ENCODE peak calls at places on chromosomes 16 and 17, in four cellular contexts. One of them, this sample, is unnamed.

GRCh38 chr16:24208710-24209109 is 47.4 kb upstream of the CACNG3 start:
- DNase-seq in IMR-90: no peak
- DNase-seq in H1: no peak
- DNase-seq in H9: peak
- DNase-seq in this sample: peak

GRCh38 chr16:66364117-66364958 is 2.2 kb upstream of the CDH5 start:
- DNase-seq in H1: no peak
- DNase-seq in H9: no peak
- DNase-seq in IMR-90: no peak
- DNase-seq in this sample: peak

GRCh38 chr16:87254271-87254670 is 62.9 kb downstream of the C16orf95 start:
- DNase-seq in H9: no peak
- DNase-seq in IMR-90: no peak
- DNase-seq in H1: no peak
- DNase-seq in this sample: no peak

GRCh38 chr17:17269926-17270773 is 10.9 kb downstream of the COPS3 start:
- DNase-seq in IMR-90: no peak
- DNase-seq in H1: no peak
- DNase-seq in H9: peak
- DNase-seq in this sample: peak

GRCh38 chr16:79648846-79649245 is 48.3 kb upstream of the MAF start:
- DNase-seq in H1: no peak
- DNase-seq in IMR-90: no peak
- DNase-seq in H9: no peak
- DNase-seq in this sample: no peak

GRCh38 chr16:49855822-49856740 is at the start of gene ZNF423:
- DNase-seq in H1: no peak
- DNase-seq in IMR-90: no peak
- DNase-seq in H9: no peak
- DNase-seq in this sample: peak

GRCh38 chr16:3175157-3176153 is 12.5 kb upstream of the OR1F1 start:
- DNase-seq in H1: no peak
- DNase-seq in H9: peak
- DNase-seq in IMR-90: peak
- DNase-seq in this sample: peak

GRCh38 chr17:36945959-36946725 is 2.6 kb upstream of the AATF start:
- DNase-seq in H9: peak
- DNase-seq in H1: no peak
- DNase-seq in IMR-90: no peak
- DNase-seq in this sample: peak

GRCh38 chr16:16120382-16121184 is 102.7 kb downstream of the ABCC6 start:
- DNase-seq in H1: no peak
- DNase-seq in H9: no peak
- DNase-seq in IMR-90: peak
- DNase-seq in this sample: no peak

GRCh38 chr16:30430428-30430970 is 669 bp upstream of the DCTPP1 start:
- DNase-seq in H1: no peak
- DNase-seq in IMR-90: no peak
- DNase-seq in H9: no peak
- DNase-seq in this sample: no peak

GRCh38 chr17:10621397-10621796 is 35.7 kb downstream of the MYH3 start:
- DNase-seq in IMR-90: no peak
- DNase-seq in H9: no peak
- DNase-seq in H1: no peak
- DNase-seq in this sample: no peak

GRCh38 chr16:67393111-67393789 is at the start of gene TPPP3:
- DNase-seq in IMR-90: peak
- DNase-seq in H1: no peak
- DNase-seq in H9: peak
- DNase-seq in this sample: peak

GRCh38 chr17:13074026-13074425 is 56.2 kb upstream of the ELAC2 start:
- DNase-seq in IMR-90: peak
- DNase-seq in H1: no peak
- DNase-seq in H9: no peak
- DNase-seq in this sample: no peak

GRCh38 chr16:52068447-52069074 is 478.4 kb downstream of the TOX3 start:
- DNase-seq in H1: peak
- DNase-seq in H9: peak
- DNase-seq in IMR-90: peak
- DNase-seq in this sample: peak

GRCh38 chr16:67063008-67063407 is 34.1 kb downstream of the CBFB start:
- DNase-seq in H9: no peak
- DNase-seq in H1: no peak
- DNase-seq in IMR-90: no peak
- DNase-seq in this sample: no peak

GRCh38 chr16:50482271-50482670 is 65.9 kb upstream of the NKD1 start:
- DNase-seq in H9: no peak
- DNase-seq in IMR-90: no peak
- DNase-seq in H1: no peak
- DNase-seq in this sample: no peak

GRCh38 chr17:80720624-80721577 is 176.3 kb downstream of the RPTOR start:
- DNase-seq in H9: no peak
- DNase-seq in IMR-90: peak
- DNase-seq in H1: no peak
- DNase-seq in this sample: peak

GRCh38 chr16:54152362-54153239 is 134.0 kb downstream of the IRX3 start:
- DNase-seq in IMR-90: no peak
- DNase-seq in H9: no peak
- DNase-seq in H1: no peak
- DNase-seq in this sample: peak

GRCh38 chr16:13983625-13984024 is 63.7 kb downstream of the ERCC4 start:
- DNase-seq in H9: no peak
- DNase-seq in H1: no peak
- DNase-seq in IMR-90: no peak
- DNase-seq in this sample: no peak

GRCh38 chr16:58022601-58023371 is 2.8 kb upstream of the MMP15 start:
- DNase-seq in IMR-90: peak
- DNase-seq in H1: no peak
- DNase-seq in H9: no peak
- DNase-seq in this sample: peak

GRCh38 chr17:56096026-56096807 is 57.1 kb upstream of the ANKFN1 start:
- DNase-seq in IMR-90: peak
- DNase-seq in H1: no peak
- DNase-seq in H9: no peak
- DNase-seq in this sample: no peak

GRCh38 chr17:39270923-39271322 is 45.2 kb upstream of the STAC2 start:
- DNase-seq in IMR-90: peak
- DNase-seq in H1: no peak
- DNase-seq in H9: no peak
- DNase-seq in this sample: peak

GRCh38 chr17:61132524-61133025 is 267.1 kb upstream of the TBX2 start:
- DNase-seq in H1: no peak
- DNase-seq in IMR-90: no peak
- DNase-seq in H9: no peak
- DNase-seq in this sample: no peak

GRCh38 chr17:37179893-37180292 is 195.9 kb upstream of the C17orf78 start:
- DNase-seq in H9: no peak
- DNase-seq in IMR-90: peak
- DNase-seq in H1: no peak
- DNase-seq in this sample: peak

GRCh38 chr16:54336805-54337204 is 50.2 kb upstream of the IRX3 start:
- DNase-seq in H1: no peak
- DNase-seq in H9: no peak
- DNase-seq in IMR-90: no peak
- DNase-seq in this sample: no peak

GRCh38 chr16:50396770-50397525 is 28.2 kb upstream of the BRD7 start:
- DNase-seq in IMR-90: peak
- DNase-seq in H1: no peak
- DNase-seq in H9: no peak
- DNase-seq in this sample: peak

GRCh38 chr17:76631821-76632565 is 11.6 kb downstream of the ST6GALNAC1 start:
- DNase-seq in H1: no peak
- DNase-seq in IMR-90: peak
- DNase-seq in H9: no peak
- DNase-seq in this sample: no peak

GRCh38 chr16:28821874-28822519 is 802 bp upstream of the ATXN2L start:
- DNase-seq in IMR-90: no peak
- DNase-seq in H1: no peak
- DNase-seq in H9: no peak
- DNase-seq in this sample: peak
- H3K23ac ChIP-seq in IMR-90: peak
- H3K23ac ChIP-seq in H1: no peak
- H3K23ac ChIP-seq in H9: no peak
- H3K23ac ChIP-seq in this sample: no peak

DNA sequence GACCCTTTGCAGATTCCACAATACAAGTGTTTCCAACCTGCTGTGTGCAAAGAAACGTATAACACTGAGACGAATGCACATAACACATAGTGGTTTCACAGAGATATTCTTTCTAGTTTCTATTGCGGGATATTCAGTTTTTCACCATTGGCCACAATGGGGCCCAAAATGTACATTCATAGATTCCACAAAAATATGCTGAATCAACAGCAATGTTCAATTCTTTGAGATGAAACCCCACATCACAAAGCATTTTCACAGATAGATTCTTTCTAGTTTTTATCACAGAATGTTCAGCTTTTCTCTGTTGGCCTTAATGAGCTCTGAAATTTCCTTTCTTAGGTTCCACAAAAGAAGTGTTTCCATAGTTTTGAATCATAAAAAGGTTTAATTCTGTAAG is 2472.3 kb downstream of the TP53TG3F start:
- DNase-seq in H1: no peak
- DNase-seq in IMR-90: no peak
- DNase-seq in H9: no peak
- DNase-seq in this sample: no peak
- H3K56ac ChIP-seq in H1: no peak
- H3K56ac ChIP-seq in IMR-90: no peak
- H3K56ac ChIP-seq in H9: no peak
- H3K56ac ChIP-seq in this sample: no peak

GRCh38 chr16:85312174-85312573 is 199.9 kb upstream of the CIBAR2 start:
- DNase-seq in IMR-90: no peak
- DNase-seq in H1: no peak
- DNase-seq in H9: no peak
- DNase-seq in this sample: no peak
- H3K23ac ChIP-seq in IMR-90: no peak
- H3K23ac ChIP-seq in H1: no peak
- H3K23ac ChIP-seq in H9: no peak
- H3K23ac ChIP-seq in this sample: no peak

DNA sequence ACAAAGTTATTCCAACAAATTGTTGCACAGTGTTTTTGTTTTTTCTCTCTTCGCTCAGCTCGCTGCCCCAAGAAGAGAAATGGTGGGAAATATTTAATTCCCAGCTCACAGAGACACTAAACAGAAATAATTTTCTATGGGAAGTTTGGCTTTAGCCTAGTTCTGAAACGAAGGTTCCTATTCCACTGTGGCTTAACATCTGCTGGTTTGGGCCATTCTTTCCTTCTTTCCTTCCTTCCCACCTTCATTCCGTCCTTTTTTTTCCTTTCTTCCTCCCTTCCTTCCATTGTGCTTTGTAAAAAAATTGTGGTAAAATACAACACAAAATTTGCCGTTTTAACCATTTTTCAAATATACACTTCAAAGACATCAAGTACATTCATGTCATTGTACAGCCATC is 393.5 kb upstream of the SOX9 start:
- DNase-seq in H1: no peak
- DNase-seq in IMR-90: no peak
- DNase-seq in H9: no peak
- DNase-seq in this sample: no peak
- H3K56ac ChIP-seq in H1: no peak
- H3K56ac ChIP-seq in IMR-90: no peak
- H3K56ac ChIP-seq in H9: no peak
- H3K56ac ChIP-seq in this sample: no peak

GRCh38 chr17:348012-348411 is 4.6 kb downstream of the RPH3AL start:
- DNase-seq in H1: no peak
- DNase-seq in IMR-90: no peak
- DNase-seq in H9: no peak
- DNase-seq in this sample: no peak

GRCh38 chr17:343875-344752 is 8.5 kb downstream of the RPH3AL start:
- DNase-seq in IMR-90: no peak
- DNase-seq in H1: no peak
- DNase-seq in H9: no peak
- DNase-seq in this sample: no peak

GRCh38 chr17:347309-347708 is 5.3 kb downstream of the RPH3AL start:
- DNase-seq in H9: no peak
- DNase-seq in IMR-90: no peak
- DNase-seq in H1: no peak
- DNase-seq in this sample: no peak

GRCh38 chr17:348692-349425 is 3.7 kb downstream of the RPH3AL start:
- DNase-seq in H9: peak
- DNase-seq in H1: no peak
- DNase-seq in IMR-90: no peak
- DNase-seq in this sample: no peak

DNA sequence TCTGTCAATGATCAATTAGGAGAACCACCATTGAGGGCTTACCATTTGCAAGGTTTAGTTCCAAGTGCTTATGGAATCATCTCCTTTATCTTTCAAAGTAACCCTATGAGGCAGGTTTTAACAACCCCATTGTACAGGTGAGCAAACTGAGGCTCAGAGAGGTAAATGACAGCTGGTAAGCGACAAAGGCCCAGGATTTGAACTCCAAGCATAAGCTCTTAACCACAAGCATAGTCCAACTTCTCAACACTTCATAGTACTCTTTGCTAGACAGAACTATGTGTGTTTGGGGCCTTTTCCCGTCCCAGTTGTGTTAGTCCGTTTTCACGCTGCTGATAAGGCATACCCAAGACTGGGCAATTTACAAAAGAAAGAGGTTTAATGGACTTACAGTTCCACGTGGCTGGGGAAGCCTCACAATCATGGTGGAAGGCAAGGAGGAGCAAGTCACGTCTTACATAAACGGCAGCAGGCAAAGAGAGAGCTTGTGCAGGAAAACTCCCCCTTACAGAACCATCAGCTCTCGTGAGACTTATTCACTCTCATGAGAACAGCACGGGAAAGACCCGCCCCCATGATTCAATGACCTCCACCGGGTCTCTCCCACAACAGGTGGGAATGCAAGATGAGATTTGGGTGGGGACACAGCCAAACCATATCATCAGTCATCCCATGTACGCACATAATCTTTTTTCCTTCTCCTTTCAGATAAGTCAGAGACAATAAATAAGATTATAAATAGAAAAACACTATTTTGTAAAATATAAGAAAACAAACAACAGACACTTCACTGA is 6.4 kb downstream of the RPH3AL start:
- DNase-seq in H9: no peak
- DNase-seq in IMR-90: no peak
- DNase-seq in H1: no peak
- DNase-seq in this sample: no peak
- H3K23ac ChIP-seq in H9: no peak
- H3K23ac ChIP-seq in IMR-90: no peak
- H3K23ac ChIP-seq in H1: no peak
- H3K23ac ChIP-seq in this sample: no peak

DNA sequence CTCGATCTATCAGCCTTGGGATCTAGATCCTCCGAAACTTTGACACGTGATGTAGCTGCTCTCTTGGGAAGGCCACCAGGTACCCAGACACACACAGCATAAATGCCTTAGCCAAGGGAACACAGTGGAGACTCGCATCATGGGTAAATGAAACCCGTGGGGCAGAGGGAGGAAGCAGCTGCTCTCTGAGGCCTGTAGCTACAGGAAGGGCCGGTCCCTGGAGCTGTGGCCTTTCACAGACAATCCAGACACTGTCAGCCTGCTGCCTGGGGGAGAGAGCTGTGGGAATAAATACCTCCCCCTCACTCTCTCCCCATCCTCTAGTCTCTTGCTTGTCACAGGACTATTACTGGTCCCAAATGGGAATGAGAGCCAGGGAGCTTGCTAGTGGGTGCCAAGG is 351.2 kb downstream of the UTP18 start:
- DNase-seq in H9: no peak
- DNase-seq in IMR-90: no peak
- DNase-seq in H1: no peak
- DNase-seq in this sample: no peak
- H3K56ac ChIP-seq in H9: no peak
- H3K56ac ChIP-seq in IMR-90: no peak
- H3K56ac ChIP-seq in H1: no peak
- H3K56ac ChIP-seq in this sample: no peak